ENCODE peak calls at places on chromosomes 2 and 18, in five cellular contexts. O is tibial nerve, C is transverse colon, I is HepG2, Y is A549. N is an unnamed sample.

GRCh38 chr2:170106441-170106840 is 71.5 kb upstream of the MYO3B start:
- DNase-seq in C (no peak), Y (no peak), I (no peak), O (no peak), N (no peak)

GRCh38 chr2:1162768-1163584 is 212.3 kb downstream of the SNTG2 start:
- DNase-seq in O (no peak), C (no peak), Y (no peak), I (no peak), N (no peak)

GRCh38 chr18:3595282-3596273 is 145.6 kb downstream of the TGIF1 start:
- DNase-seq in Y (peak; percentile 83), I (peak; percentile 92), C (peak; percentile 44), O (peak; percentile 48), N (peak; percentile 43)

GRCh38 chr2:209878701-209879100 is 107.1 kb downstream of the UNC80 start:
- DNase-seq in O (no peak), I (no peak), C (no peak), Y (no peak), N (no peak)

GRCh38 chr2:68387408-68388350 is 22.6 kb downstream of the PLEK start:
- DNase-seq in O (no peak), I (no peak), Y (no peak), C (no peak), N (no peak)

GRCh38 chr2:157874997-157875719 is 972 bp downstream of the ACVR1 start:
- DNase-seq in C (peak; percentile 11), I (no peak), Y (peak; percentile 14), O (peak; percentile 46), N (no peak)

GRCh38 chr2:168530980-168531379 is 74.9 kb downstream of the CERS6 start:
- DNase-seq in Y (no peak), O (no peak), C (no peak), I (no peak), N (no peak)

GRCh38 chr2:77191665-77192064 is 330.5 kb downstream of the LRRTM4 start:
- DNase-seq in Y (no peak), C (no peak), O (no peak), I (no peak), N (no peak)

GRCh38 chr18:62713651-62714247 is 1.6 kb upstream of the PHLPP1 start:
- DNase-seq in C (no peak), Y (no peak), I (no peak), O (no peak), N (no peak)

GRCh38 chr18:21820035-21820810 is 79.6 kb downstream of the MIB1 start:
- DNase-seq in C (no peak), Y (peak; percentile 32), O (no peak), I (peak; percentile 8), N (no peak)

GRCh38 chr2:70132244-70133126 is 45.2 kb downstream of the PCBP1 start:
- DNase-seq in C (peak; percentile 47), Y (peak; percentile 68), O (peak; percentile 74), I (peak; percentile 86), N (peak; percentile 55)

GRCh38 chr2:1486670-1487069 is 73.4 kb downstream of the TPO start:
- DNase-seq in Y (no peak), C (no peak), I (no peak), O (no peak), N (no peak)

GRCh38 chr2:6139142-6139541 is 447.0 kb downstream of the SOX11 start:
- DNase-seq in C (no peak), Y (peak; percentile 16), O (no peak), I (no peak), N (no peak)

GRCh38 chr2:12769492-12770105 is 52.9 kb downstream of the TRIB2 start:
- DNase-seq in I (no peak), O (peak; percentile 32), Y (no peak), C (no peak), N (no peak)

GRCh38 chr18:57705861-57706590 is 84.4 kb upstream of the NARS1 start:
- DNase-seq in O (no peak), Y (no peak), C (no peak), I (no peak), N (no peak)

GRCh38 chr18:27467073-27467472 is 282.0 kb upstream of the CHST9 start:
- DNase-seq in C (no peak), Y (no peak), I (no peak), O (no peak), N (no peak)

GRCh38 chr18:56575819-56576663 is 62.4 kb downstream of the TXNL1 start:
- DNase-seq in I (peak; percentile 36), Y (peak; percentile 28), C (no peak), O (peak; percentile 78), N (no peak)

GRCh38 chr2:197804758-197805597 is 585 bp downstream of the PLCL1 start:
- DNase-seq in C (no peak), I (no peak), O (peak; percentile 44), Y (no peak), N (no peak)

GRCh38 chr2:143632751-143633374 is 503.6 kb downstream of the ARHGAP15 start:
- DNase-seq in C (no peak), I (no peak), O (no peak), Y (no peak), N (no peak)

GRCh38 chr2:180933332-180933731 is 47.1 kb upstream of the UBE2E3 start:
- DNase-seq in C (no peak), O (no peak), I (no peak), Y (no peak), N (no peak)

GRCh38 chr2:50395510-50396300 is 636.2 kb downstream of the NRXN1 start:
- DNase-seq in O (no peak), Y (no peak), I (no peak), C (no peak), N (no peak)

GRCh38 chr2:218400167-218400929 is 680 bp downstream of the CTDSP1 start:
- DNase-seq in C (peak; percentile 61), Y (no peak), I (no peak), O (no peak), N (no peak)

GRCh38 chr2:218397502-218398436 is 1.9 kb upstream of the CTDSP1 start:
- DNase-seq in I (peak; percentile 90), O (peak; percentile 55), C (peak; percentile 82), Y (peak; percentile 87), N (peak; percentile 85)

GRCh38 chr2:218398437-218399390 is 954 bp upstream of the CTDSP1 start:
- DNase-seq in C (peak; percentile 87), Y (peak; percentile 73), O (peak; percentile 69), I (peak; percentile 68), N (peak; percentile 88)

GRCh38 chr2:218400930-218401833 is 1.5 kb downstream of the CTDSP1 start:
- DNase-seq in Y (no peak), C (peak; percentile 66), I (peak; percentile 95), O (no peak), N (peak; percentile 51)

GRCh38 chr2:218399391-218400166 is at the start of gene CTDSP1:
- DNase-seq in O (peak; percentile 97), I (peak; percentile 94), C (peak; percentile 98), Y (peak; percentile 96), N (peak; percentile 99)
- TF ChIP-seq EP300 in O (no peak), I (peak; percentile 49), C (no peak), Y (no peak), N (no peak)

GRCh38 chr18:34055227-34055626 is 169.5 kb downstream of the NOL4 start:
- DNase-seq in I (no peak), C (no peak), Y (no peak), O (no peak), N (no peak)
- H3K4me1 ChIP-seq in I (no peaks in the 10 kb centered on the region), C (no peaks in the 10 kb centered on the region), Y (no peaks in the 10 kb centered on the region), O (no peaks in the 10 kb centered on the region), N (no peaks in the 10 kb centered on the region)

GRCh38 chr2:217609952-217610351 is 392.8 kb downstream of the TNS1 start:
- DNase-seq in C (no peak), I (no peak), O (no peak), Y (no peak), N (no peak)

GRCh38 chr2:217611626-217612127 is 391.1 kb downstream of the TNS1 start:
- DNase-seq in O (no peak), C (no peak), Y (no peak), I (no peak), N (no peak)

GRCh38 chr2:217612920-217613319 is 389.9 kb downstream of the TNS1 start:
- DNase-seq in I (no peak), Y (no peak), C (no peak), O (no peak), N (no peak)

GRCh38 chr2:217610411-217610814 is 392.4 kb downstream of the TNS1 start:
- DNase-seq in O (no peak), I (no peak), C (no peak), Y (no peak), N (peak; percentile 59)

DNA sequence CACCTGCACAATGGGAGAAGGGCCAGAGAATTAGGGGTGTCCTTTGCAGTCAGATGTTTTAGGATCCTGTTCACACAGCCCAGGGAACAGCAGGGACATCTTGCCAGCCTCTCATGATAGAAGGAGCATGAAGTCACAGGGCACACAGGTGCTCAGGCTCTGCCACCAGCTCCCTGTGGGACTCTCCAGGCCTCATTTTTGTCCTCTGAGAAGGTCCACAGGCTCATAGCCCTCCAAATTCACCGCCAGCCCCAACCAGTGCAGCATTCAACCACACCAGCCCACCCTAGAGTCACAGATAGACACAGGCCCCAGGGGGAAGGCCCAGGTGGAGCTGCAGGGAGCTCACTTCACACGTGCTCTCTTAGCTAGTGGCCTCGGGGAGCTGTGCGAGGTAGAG is 391.7 kb downstream of the TNS1 start:
- DNase-seq in O (no peak), I (no peak), Y (no peak), C (no peak), N (no peak)
- H3K27ac ChIP-seq in O (no peak overlapping the region), I (no peak overlapping the region), Y (no peak overlapping the region), C (no peak overlapping the region), N (peak overlapping the region; percentile 15)

GRCh38 chr2:213187833-213188532 is 36.6 kb upstream of the IKZF2 start:
- DNase-seq in Y (peak; percentile 52), I (peak; percentile 84), C (no peak), O (no peak), N (no peak)

GRCh38 chr2:213185147-213185822 is 33.9 kb upstream of the IKZF2 start:
- DNase-seq in O (no peak), I (no peak), C (no peak), Y (no peak), N (no peak)

GRCh38 chr2:213188533-213188867 is 37.1 kb upstream of the IKZF2 start:
- DNase-seq in O (no peak), Y (no peak), I (no peak), C (no peak), N (no peak)

GRCh38 chr2:213187386-213187785 is 36.0 kb upstream of the IKZF2 start:
- DNase-seq in O (no peak), C (no peak), I (peak; percentile 7), Y (no peak), N (no peak)

DNA sequence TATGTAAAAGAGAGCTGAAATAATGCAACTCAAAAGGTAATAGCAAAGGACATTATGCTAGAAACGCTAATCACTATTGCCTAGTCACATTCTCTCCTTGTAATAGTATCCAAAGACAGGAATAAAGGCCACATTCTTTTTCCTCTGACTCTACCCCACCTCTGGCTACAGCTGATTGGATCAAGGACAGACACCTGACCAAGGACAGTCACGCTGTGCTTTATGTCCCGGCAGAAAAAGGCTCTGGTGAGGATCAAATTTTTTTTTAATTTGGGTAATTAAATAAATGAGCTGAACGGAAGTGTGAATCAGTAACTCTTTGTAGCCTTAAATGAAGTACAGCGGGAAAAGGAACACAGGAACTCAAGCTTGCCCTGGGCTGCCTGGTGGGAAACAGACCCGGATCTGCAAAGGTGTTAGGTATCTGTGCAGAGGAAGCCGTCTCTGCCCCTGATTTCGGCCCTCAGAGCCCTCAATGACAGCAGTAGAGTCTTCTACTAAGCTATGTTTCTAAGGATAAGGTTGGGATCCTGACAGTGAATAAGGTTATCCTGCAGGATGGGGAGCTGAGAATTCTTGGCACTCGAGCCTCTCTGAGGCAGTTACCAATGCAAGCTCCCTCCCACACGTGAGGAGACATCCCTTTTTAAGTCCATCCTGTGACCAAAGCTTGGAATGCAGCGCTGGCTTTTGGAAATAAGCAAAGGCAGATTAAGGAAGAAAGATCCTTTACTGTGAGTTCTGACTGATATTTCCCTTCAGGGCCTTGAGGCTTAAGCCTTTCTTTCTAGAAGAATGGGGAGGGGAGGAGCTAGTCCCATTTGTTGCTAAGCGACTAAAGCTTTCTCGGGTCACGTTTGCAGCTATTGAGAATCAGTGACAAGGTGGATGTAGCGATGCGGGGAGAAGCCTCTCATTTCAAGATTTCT is 37.8 kb upstream of the IKZF2 start:
- DNase-seq in I (peak; percentile 6), C (no peak), O (no peak), Y (no peak), N (no peak)
- TF ChIP-seq EP300 in I (no peak), C (no peak), O (no peak), Y (no peak), N (no peak)